ENCODE peak calls at places on chromosomes 11 and 22, in six cellular contexts. G is B cell; M is OCI-LY7; H is CD4-positive, alpha-beta T cell; V is heart left ventricle; I is fibroblast of lung. U is an unnamed sample.

GRCh38 chr11:26470992-26471391 is 101.1 kb downstream of the MUC15 start:
- DNase-seq in V (no peak), H (no peak), I (no peak), G (no peak), M (no peak), U (no peak)

GRCh38 chr22:43829448-43829821 is 17.3 kb upstream of the EFCAB6 start:
- DNase-seq in G (no peak), M (no peak), V (peak), I (peak), H (no peak), U (no peak)

GRCh38 chr22:50060441-50061140 is 2.5 kb upstream of the TTLL8 start:
- DNase-seq in G (no peak), I (no peak), M (no peak), H (no peak), V (no peak), U (no peak)

GRCh38 chr11:75734491-75735180 is 17.0 kb downstream of the MOGAT2 start:
- DNase-seq in V (no peak), G (no peak), M (peak), I (no peak), H (no peak), U (no peak)

GRCh38 chr11:37657645-37658044 is 1059.6 kb upstream of the RAG2 start:
- DNase-seq in V (no peak), I (peak), H (no peak), G (no peak), M (no peak), U (no peak)

GRCh38 chr22:50729391-50730012 is 8.5 kb upstream of the ACR start:
- DNase-seq in M (peak), H (no peak), G (no peak), V (peak), I (no peak), U (peak)

GRCh38 chr11:63767415-63768231 is 952 bp downstream of the ZFTA start:
- DNase-seq in I (peak), M (peak), V (peak), H (no peak), G (peak), U (no peak)

GRCh38 chr22:19810381-19811141 is 44.1 kb downstream of the GNB1L start:
- DNase-seq in I (peak), H (peak), M (no peak), V (peak), G (no peak), U (no peak)

GRCh38 chr11:117901601-117902000 is 25.1 kb upstream of the FXYD6 start:
- DNase-seq in M (no peak), H (peak), I (no peak), G (no peak), V (no peak), U (no peak)

GRCh38 chr11:134119094-134119493 is 50.2 kb downstream of the JAM3 start:
- DNase-seq in V (no peak), G (no peak), M (no peak), I (peak), H (no peak), U (no peak)

GRCh38 chr11:79076526-79077115 is 364.2 kb downstream of the TENM4 start:
- DNase-seq in G (no peak), M (peak), V (no peak), I (no peak), H (no peak), U (no peak)

GRCh38 chr11:134055029-134055428 is 13.8 kb upstream of the JAM3 start:
- DNase-seq in V (no peak), H (no peak), M (no peak), G (no peak), I (no peak), U (peak)

GRCh38 chr11:32478277-32478731 is 43.0 kb upstream of the WT1 start:
- DNase-seq in G (no peak), H (no peak), I (no peak), V (no peak), M (no peak), U (no peak)

GRCh38 chr11:48134221-48134922 is 82.2 kb upstream of the OR4B1 start:
- DNase-seq in V (no peak), M (no peak), G (no peak), I (no peak), H (no peak), U (no peak)

GRCh38 chr22:48896766-48897637 is 930.7 kb downstream of the BRD1 start:
- DNase-seq in I (peak), V (no peak), G (no peak), H (peak), M (no peak), U (peak)

GRCh38 chr11:65442952-65443351 is 20.4 kb downstream of the NEAT1 start:
- DNase-seq in V (no peak), H (no peak), G (no peak), I (peak), M (no peak), U (no peak)

GRCh38 chr11:85165819-85166218 is 461.3 kb downstream of the DLG2 start:
- DNase-seq in M (no peak), H (no peak), V (no peak), G (no peak), I (no peak), U (no peak)
- TF ChIP-seq CTCF in M (peak), H (no peak), V (no peak), G (no peak), I (no peak), U (no peak)

DNA sequence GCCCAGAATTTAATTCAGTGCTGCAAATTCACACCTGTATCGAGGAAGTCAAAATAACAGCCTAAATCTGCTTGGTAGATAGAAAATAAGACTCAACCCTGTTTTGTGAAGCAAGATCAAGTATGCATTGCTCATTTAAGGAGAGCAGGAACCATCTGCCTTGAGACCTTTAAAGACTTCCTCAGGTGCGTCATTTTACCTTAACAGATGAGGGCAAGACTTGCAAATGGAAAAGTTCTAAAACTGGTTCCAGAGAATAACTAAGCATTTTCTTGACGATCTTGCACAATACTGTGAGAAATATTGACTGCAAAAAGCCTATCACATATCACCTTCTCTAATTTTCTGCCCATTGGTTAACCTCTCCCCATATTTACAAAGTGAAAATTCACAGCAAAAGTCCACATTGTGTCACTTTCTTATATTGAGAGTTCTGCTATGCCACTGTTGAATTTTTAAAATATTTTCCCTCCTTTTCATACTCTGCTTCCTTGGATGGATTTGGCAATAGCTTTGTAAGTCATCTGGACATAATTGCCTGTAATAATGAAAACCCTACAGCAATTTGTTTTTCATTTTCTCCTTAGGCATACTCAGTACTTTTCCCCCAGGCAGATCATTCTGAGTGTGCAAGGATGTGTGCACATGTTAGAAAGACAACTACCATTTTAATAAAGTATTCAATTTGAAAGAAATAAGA is 234.2 kb downstream of the AASDHPPT start:
- DNase-seq in H (no peak), M (no peak), I (no peak), V (no peak), G (no peak), U (no peak)
- TF ChIP-seq CTCF in H (no peak), M (no peak), I (no peak), V (no peak), G (no peak), U (no peak)

DNA sequence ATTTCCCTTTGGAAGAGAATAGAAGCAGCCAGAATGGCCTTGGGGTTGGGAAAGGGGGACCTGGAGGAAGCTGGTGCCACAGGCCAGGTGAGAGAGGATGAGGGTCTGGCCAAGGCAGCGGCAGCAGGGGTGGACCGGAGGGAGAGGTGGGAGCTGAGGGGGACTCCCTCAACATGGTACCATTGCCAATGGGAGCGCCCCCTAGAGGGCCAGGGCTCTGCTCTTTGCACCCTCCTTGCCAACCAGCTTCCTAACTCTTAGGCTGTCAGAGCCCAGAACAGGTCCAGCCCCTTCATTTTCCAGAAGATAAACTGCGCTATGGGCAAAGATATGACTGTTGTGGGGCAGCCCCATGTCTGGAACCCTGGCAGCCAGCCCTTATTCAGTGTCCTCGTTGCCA is 185.0 kb downstream of the GRIK4 start:
- DNase-seq in I (no peak), V (no peak), G (no peak), M (no peak), H (no peak), U (no peak)
- TF ChIP-seq CTCF in I (peak), V (no peak), G (no peak), M (peak), H (no peak), U (peak)

DNA sequence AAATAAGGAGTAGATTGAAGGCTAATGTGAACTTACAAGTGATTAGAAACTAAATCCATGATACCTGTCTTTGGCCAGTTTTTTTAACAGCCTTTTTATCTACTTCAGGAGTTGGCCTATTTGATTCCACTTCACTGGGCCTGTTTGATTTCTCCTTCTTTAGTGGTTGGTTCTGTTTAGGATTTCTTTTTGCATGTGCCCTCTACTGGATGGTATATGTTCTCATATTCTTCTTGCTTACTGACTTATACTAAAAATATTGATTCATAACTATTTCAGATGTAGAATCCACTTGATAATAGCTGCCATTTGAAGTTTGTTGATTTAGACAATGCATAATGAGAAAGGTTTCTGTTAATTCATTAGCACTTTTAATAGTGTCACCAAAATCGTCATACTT is 53.9 kb downstream of the USP47 start:
- DNase-seq in G (no peak), H (no peak), M (no peak), I (no peak), V (no peak), U (no peak)
- TF ChIP-seq CTCF in G (no peak), H (no peak), M (peak), I (peak), V (peak), U (peak)

DNA sequence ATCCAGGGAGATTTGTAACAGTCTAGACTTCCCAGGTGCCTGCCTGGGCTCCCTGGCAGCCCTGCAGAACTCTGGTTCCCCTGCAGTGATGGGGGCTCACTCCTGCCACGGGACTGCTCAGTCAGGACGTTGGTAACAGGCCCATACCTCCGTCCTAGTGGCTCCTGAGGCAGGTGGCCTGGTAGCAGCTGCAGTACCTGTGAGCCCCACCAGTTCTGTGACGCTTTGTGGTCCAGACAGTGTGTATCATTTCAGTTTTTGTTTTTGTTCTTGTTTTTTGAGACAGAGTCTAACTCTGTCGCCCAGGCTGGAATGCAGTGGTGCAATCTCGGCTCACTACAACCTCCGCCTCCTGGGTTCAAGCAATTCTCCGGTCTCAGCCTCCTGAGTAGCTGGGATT is 27.8 kb downstream of the POLR3H start:
- DNase-seq in V (no peak), I (no peak), M (no peak), H (no peak), G (no peak), U (no peak)
- TF ChIP-seq CTCF in V (no peak), I (no peak), M (no peak), H (no peak), G (no peak), U (no peak)

DNA sequence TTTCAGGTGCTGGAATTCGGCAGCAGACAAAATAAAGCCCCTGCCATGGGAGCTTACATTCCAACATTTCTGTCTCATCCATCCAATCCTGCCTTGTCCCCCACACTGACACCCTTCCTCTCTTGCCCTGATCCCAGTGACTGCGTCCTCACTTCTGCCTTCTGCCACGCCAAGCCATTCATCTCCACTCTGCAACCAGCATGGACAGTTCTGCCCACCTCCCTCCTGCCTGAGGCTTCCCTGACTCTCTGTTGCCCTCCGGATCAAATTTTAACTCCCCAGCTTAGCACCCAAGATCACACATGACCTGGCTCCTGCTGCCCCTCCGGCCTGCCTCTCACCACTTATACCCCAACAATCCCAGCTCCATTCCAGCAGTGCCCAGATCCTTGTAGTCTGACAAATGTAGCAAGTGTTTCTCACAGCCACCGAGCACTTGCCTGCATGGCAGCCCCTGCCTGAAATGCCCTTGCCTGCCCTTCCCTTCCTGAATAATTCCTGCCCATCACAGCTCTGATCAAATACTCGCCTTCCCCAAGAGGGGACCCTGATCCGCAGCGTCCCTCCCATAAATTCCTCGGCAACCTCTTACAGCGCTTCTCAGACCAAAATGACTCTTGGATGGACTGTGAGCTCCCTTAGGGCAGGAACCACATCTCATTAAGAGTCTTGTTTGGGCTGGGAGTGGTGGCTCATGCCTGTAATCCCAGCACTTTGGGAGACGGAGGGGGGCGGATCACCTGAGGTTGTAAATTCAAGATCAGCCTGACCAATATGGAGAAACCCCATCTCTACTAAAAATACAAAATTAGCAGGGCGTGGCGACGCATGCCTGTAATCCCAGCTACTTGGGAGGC is 2.3 kb downstream of the ACTN3 start:
- DNase-seq in V (no peak), M (no peak), I (no peak), H (no peak), G (no peak), U (no peak)
- TF ChIP-seq CTCF in V (no peak), M (no peak), I (no peak), H (no peak), G (no peak), U (no peak)

GRCh38 chr11:11397043-11397415 is 44.0 kb upstream of the CSNK2A3 start:
- DNase-seq in M (no peak), I (peak), H (no peak), V (no peak), G (no peak), U (no peak)

GRCh38 chr11:11400121-11400520 is 47.1 kb upstream of the CSNK2A3 start:
- DNase-seq in M (no peak), I (no peak), V (no peak), G (no peak), H (no peak), U (no peak)

GRCh38 chr11:11403763-11404725 is 51.0 kb upstream of the CSNK2A3 start:
- DNase-seq in M (no peak), I (peak), V (peak), G (no peak), H (no peak), U (no peak)

GRCh38 chr11:11401960-11402359 is 48.9 kb upstream of the CSNK2A3 start:
- DNase-seq in M (no peak), G (no peak), V (no peak), H (no peak), I (no peak), U (no peak)

DNA sequence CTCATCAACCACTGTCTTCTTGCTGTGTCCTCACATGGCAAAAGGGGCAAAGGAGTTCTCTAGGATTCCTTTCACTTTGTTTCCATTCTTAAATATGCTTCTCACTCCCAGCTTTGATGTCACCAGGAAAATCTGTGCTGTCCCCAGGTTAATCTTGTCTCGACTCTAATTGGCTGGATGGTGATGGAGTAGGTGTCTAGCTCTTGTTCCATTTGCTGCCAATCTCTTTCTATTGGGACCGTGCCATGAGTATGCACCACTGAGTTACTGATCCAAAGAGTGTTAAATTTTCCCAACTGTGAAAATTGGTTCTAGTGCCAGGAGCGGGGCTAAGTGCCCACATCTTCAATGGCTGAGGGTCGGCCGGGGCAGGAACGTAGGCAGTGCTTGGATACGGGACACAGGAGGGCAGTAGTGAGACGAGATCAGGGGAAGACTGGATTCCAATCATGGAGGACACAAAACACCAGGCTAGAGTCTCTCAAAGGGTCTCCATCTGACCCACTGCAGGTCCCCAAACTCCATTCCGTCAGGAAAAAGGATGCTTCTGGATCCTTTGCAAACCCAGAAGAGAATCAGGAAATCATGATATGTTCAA is 47.7 kb upstream of the CSNK2A3 start:
- DNase-seq in G (no peak), I (no peak), H (no peak), M (peak), V (no peak), U (no peak)
- TF ChIP-seq CTCF in G (no peak), I (peak), H (no peak), M (peak), V (no peak), U (peak)

DNA sequence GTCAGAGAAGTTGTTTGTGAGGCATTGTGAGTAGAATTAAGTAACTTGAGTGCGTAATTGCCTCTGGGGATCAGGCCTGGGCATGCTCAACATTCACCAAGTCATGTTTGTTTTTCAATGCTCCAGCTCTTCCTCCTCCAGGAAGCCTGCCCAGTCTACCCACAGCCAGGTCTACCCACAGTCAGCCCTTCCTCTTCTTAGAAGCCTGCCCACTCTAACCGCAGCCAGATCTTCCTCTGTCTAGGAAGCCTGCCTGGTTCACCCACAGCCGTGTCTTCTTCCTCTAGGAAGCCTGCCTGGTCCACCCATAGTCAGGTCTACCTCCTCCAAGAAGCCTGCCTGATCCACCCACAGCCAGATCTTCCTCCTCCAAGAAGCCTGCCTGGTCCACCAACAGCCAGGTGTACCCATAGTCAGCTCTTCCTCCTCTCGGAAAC is 25.0 kb downstream of the LRP5 start:
- DNase-seq in M (no peak), G (no peak), H (no peak), V (no peak), I (no peak), U (no peak)
- TF ChIP-seq CTCF in M (no peak), G (no peak), H (no peak), V (no peak), I (no peak), U (no peak)

DNA sequence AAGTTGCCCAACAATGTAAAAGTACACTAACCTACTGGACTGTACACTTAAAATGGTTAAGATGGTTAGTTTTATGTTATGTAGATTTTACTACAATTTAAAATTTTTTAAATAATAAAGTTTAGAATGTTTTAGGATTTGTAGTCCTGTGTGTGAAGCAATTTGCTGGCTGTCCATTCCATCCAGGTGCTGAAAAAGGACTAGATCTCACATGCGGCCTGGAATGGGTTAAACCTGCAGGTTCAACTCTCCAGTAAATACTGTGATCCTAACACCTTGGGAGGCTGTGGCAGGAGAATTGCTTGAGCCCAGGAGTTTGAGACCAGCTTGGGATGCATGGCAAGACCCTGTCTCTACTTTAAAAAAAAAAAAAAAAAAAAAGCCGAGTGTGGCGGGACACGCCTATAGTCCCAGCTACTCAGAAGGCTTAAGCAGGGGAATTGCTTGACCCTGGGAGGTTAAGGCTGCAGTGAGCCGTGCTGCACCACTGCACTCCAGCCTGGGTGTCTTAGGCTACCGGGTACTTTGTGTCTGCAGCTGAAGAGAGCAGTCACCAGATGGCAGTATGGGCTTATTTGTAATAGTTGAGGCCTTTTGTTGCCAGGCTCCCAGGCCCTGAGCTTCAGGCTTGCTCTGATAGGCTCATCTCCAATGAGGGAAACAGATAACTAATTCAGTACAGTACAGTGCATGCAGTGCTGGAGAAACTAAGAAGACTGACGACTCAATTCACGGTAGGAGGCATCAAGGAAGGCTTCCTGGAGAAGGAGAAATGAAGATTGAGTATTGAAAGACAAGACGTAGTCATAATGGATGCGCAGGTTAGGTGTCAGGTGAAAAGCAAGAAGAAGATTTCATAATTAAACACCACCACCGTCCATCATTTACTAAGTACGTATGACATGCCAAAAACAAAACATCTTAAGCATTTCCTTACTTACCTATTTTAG is 64.7 kb upstream of the ASPHD2 start:
- DNase-seq in I (peak), G (peak), M (peak), H (peak), V (peak), U (no peak)
- TF ChIP-seq CTCF in I (peak), G (peak), M (peak), H (peak), V (peak), U (peak)

U was measured in chondrocyte.